ENCODE peak calls at places on chromosomes 12 and 14, in six cellular contexts. L is GM12878, O is HL-60, U is K562, S is HepG2, D is H1. Y is an unnamed sample.

GRCh38 chr14:64704743-64705405 is 650 bp downstream of the PLEKHG3 start:
- DNase-seq in L (no peak), O (no peak), U (no peak), S (no peak), D (no peak), Y (peak; percentile 79)

GRCh38 chr14:100246809-100247428 is 8.0 kb downstream of the YY1 start:
- DNase-seq in L (no peak), O (peak; percentile 58), U (peak; percentile 69), S (peak; percentile 77), D (no peak), Y (peak; percentile 74)

GRCh38 chr12:92765871-92766270 is 63.1 kb downstream of the PLEKHG7 start:
- DNase-seq in L (no peak), O (no peak), U (no peak), S (peak; percentile 38), D (no peak), Y (no peak)

GRCh38 chr14:88669346-88669745 is 106.5 kb downstream of the ZC3H14 start:
- DNase-seq in L (no peak), O (no peak), U (no peak), S (peak; percentile 17), D (no peak), Y (no peak)

GRCh38 chr12:13436182-13436581 is 239.7 kb downstream of the EMP1 start:
- DNase-seq in L (no peak), O (no peak), U (no peak), S (no peak), D (no peak), Y (no peak)

GRCh38 chr12:15966426-15966825 is 55.3 kb downstream of the DERA start:
- DNase-seq in L (no peak), O (no peak), U (no peak), S (no peak), D (no peak), Y (no peak)

GRCh38 chr12:124636138-124636968 is 68.9 kb upstream of the NCOR2 start:
- DNase-seq in L (peak; percentile 11), O (peak; percentile 22), U (peak; percentile 92), S (no peak), D (no peak), Y (no peak)

GRCh38 chr12:109131522-109132050 is 15.2 kb downstream of the ACACB start:
- DNase-seq in L (no peak), O (no peak), U (no peak), S (no peak), D (no peak), Y (no peak)

GRCh38 chr14:24100197-24100981 is 6.3 kb downstream of the PCK2 start:
- DNase-seq in L (no peak), O (peak; percentile 42), U (no peak), S (no peak), D (no peak), Y (no peak)

GRCh38 chr14:47227051-47227600 is 448.3 kb downstream of the MDGA2 start:
- DNase-seq in L (no peak), O (no peak), U (no peak), S (no peak), D (no peak), Y (no peak)

GRCh38 chr12:22627351-22627750 is 2.4 kb downstream of the ETNK1 start:
- DNase-seq in L (no peak), O (no peak), U (peak; percentile 16), S (no peak), D (no peak), Y (no peak)

GRCh38 chr14:104009297-104009696 is 67.0 kb upstream of the RD3L start:
- DNase-seq in L (no peak), O (no peak), U (no peak), S (no peak), D (no peak), Y (no peak)

GRCh38 chr12:76155157-76155556 is 70.7 kb upstream of the NAP1L1 start:
- DNase-seq in L (no peak), O (no peak), U (no peak), S (no peak), D (no peak), Y (no peak)

GRCh38 chr14:45072121-45072520 is 11.8 kb upstream of the PRPF39 start:
- DNase-seq in L (no peak), O (no peak), U (no peak), S (no peak), D (no peak), Y (no peak)

GRCh38 chr12:52321433-52321832 is 235 bp upstream of the KRT83 start:
- DNase-seq in L (no peak), O (no peak), U (no peak), S (no peak), D (no peak), Y (no peak)

GRCh38 chr14:65333926-65334687 is 78.4 kb upstream of the FUT8 start:
- DNase-seq in L (no peak), O (no peak), U (no peak), S (no peak), D (no peak), Y (no peak)

GRCh38 chr12:86724716-86725115 is 468.5 kb upstream of the MGAT4C start:
- DNase-seq in L (no peak), O (no peak), U (no peak), S (no peak), D (no peak), Y (no peak)

GRCh38 chr12:95760371-95760770 is 30.2 kb downstream of the NTN4 start:
- DNase-seq in L (no peak), O (no peak), U (no peak), S (no peak), D (no peak), Y (no peak)

GRCh38 chr12:88763536-88764100 is 183.3 kb upstream of the KITLG start:
- DNase-seq in L (no peak), O (no peak), U (no peak), S (no peak), D (no peak), Y (no peak)

GRCh38 chr12:26659930-26660329 is 173.1 kb downstream of the ITPR2 start:
- DNase-seq in L (no peak), O (no peak), U (no peak), S (no peak), D (no peak), Y (no peak)

GRCh38 chr12:55729592-55730446 is 1.0 kb upstream of the CD63 start:
- DNase-seq in L (no peak), O (peak; percentile 90), U (peak; percentile 95), S (peak; percentile 73), D (no peak), Y (peak; percentile 84)
- TF ChIP-seq POLR2AphosphoS5 in L (peak; percentile 66), O (no peak), U (peak; percentile 8), S (peak; percentile 34), D (peak; percentile 15), Y (peak; percentile 86)

GRCh38 chr12:106955377-106956047 is at the start of gene TMEM263:
- DNase-seq in L (peak; percentile 83), O (peak; percentile 12), U (peak; percentile 98), S (peak; percentile 91), D (peak; percentile 90), Y (peak; percentile 100)

GRCh38 chr12:106954462-106955376 is 988 bp upstream of the TMEM263 start:
- DNase-seq in L (no peak), O (no peak), U (peak; percentile 68), S (no peak), D (no peak), Y (peak; percentile 58)

GRCh38 chr12:106953352-106954260 is 2.1 kb upstream of the TMEM263 start:
- DNase-seq in L (no peak), O (no peak), U (no peak), S (no peak), D (no peak), Y (no peak)

GRCh38 chr12:106957617-106958016 is 1.9 kb downstream of the TMEM263 start:
- DNase-seq in L (no peak), O (no peak), U (no peak), S (no peak), D (no peak), Y (no peak)

DNA sequence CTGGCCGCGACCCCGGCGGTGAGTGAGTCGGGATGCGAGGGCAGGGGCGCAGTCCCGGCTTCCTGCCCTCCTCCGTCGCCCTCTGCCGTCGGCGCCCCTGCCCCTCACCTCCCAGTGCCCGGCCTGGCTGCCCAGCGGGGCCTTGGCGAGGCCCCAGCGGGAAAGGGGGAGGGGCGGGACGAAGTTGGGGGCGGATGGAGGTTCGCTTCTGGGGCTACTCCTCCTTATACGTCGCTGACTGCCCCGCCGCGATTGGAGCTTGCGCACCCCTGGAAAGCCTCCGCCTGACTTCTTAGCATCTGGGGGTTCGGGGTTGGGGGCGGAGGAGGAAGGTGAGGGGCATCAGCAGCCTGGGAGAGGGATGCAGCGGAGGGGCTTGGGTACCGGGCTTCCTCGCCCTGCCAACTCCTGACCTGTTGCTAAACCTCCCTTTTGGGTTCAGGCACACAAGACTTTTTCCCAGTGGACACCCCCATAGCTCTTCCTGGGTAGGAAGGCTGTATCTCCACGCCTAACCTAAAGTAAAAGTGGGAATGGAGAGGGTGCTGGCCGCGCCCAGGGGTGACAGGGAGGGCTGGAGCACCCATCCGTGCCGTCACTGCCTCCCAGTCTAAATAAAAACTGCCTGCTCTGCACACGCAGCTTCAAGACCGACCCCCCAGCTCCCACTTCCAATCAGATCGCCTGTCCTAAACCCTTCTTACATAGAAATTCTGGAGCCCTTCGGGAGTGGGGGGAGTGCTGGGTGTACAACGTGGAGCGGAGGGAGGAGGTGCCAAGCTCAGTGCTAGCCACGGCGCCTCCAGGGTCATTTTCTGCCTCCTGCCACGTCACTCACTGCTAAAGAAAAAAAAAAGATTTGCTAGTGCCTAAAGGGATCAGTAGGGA is 585 bp downstream of the TMEM263 start:
- DNase-seq in L (peak; percentile 15), O (no peak), U (peak; percentile 82), S (peak; percentile 87), D (peak; percentile 44), Y (peak; percentile 86)
- TF ChIP-seq GABPA in L (no peak), O (no peak), U (no peak), S (no peak), D (no peak), Y (peak; percentile 11)

GRCh38 chr12:30661210-30661609 is 34.5 kb downstream of the IPO8 start:
- DNase-seq in L (no peak), O (no peak), U (no peak), S (no peak), D (no peak), Y (no peak)
- TF ChIP-seq POLR2AphosphoS5 in L (no peak), O (no peak), U (no peak), S (no peak), D (no peak), Y (no peak)

GRCh38 chr12:91567100-91567485 is 384.5 kb upstream of the DCN start:
- DNase-seq in L (no peak), O (no peak), U (no peak), S (no peak), D (no peak), Y (no peak)

GRCh38 chr12:91566328-91567099 is 383.9 kb upstream of the DCN start:
- DNase-seq in L (no peak), O (no peak), U (no peak), S (no peak), D (no peak), Y (no peak)

GRCh38 chr12:91563011-91563410 is 380.4 kb upstream of the DCN start:
- DNase-seq in L (no peak), O (no peak), U (no peak), S (no peak), D (no peak), Y (no peak)

GRCh38 chr12:91565816-91566215 is 383.2 kb upstream of the DCN start:
- DNase-seq in L (no peak), O (no peak), U (no peak), S (no peak), D (no peak), Y (no peak)

DNA sequence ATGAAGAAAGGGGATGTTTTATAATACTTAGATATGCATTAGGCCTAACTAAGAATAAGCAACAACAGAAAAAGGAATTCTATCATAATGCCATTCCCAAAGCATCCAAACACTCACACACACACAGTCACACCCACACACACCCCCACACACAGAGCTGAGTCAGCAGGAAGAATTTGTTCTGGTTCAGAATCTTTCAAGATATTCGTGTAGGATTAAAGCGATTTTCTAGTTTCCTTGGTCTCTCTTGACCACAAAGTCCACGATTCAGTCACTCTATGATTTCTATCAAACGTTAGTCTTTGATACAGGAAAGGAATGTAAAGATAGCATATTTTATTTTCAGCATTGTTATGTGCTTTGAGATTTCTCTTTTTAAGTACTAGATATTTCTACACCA is 382.6 kb upstream of the DCN start:
- DNase-seq in L (no peak), O (no peak), U (peak; percentile 34), S (no peak), D (no peak), Y (no peak)
- TF ChIP-seq GABPA in L (no peak), O (no peak), U (no peak), S (no peak), D (no peak), Y (no peak)